ENCODE peak calls at places on chromosomes 13 and 19, in seven cellular contexts. G, Y, M, N, U, R and K are unnamed samples.

GRCh38 chr13:97460004-97460756 is 26.2 kb downstream of the RAP2A start:
- DNase-seq in G (no peak), Y (no peak), M (no peak), N (peak; percentile 38), U (no peak), R (no peak), K (no peak)

GRCh38 chr19:56091066-56091490 is 30.0 kb downstream of the ZNF787 start:
- DNase-seq in G (no peak), Y (no peak), M (no peak), N (peak; percentile 61), U (no peak), R (no peak), K (no peak)

GRCh38 chr19:42762782-42763181 is 2.7 kb downstream of the PSG8 start:
- DNase-seq in G (no peak), Y (no peak), M (no peak), N (no peak), U (no peak), R (no peak), K (no peak)

GRCh38 chr13:20392530-20392929 is 133.1 kb downstream of the CRYL1 start:
- DNase-seq in G (no peak), Y (no peak), M (no peak), N (no peak), U (no peak), R (no peak), K (no peak)

GRCh38 chr19:38062959-38063786 is 156.2 kb downstream of the SIPA1L3 start:
- DNase-seq in G (no peak), Y (no peak), M (no peak), N (peak; percentile 65), U (no peak), R (no peak), K (peak; percentile 45)

GRCh38 chr19:57293719-57294118 is 13.4 kb downstream of the ZNF460 start:
- DNase-seq in G (no peak), Y (no peak), M (no peak), N (no peak), U (no peak), R (no peak), K (no peak)

GRCh38 chr19:16062789-16063188 is 13.5 kb upstream of the TPM4 start:
- DNase-seq in G (no peak), Y (no peak), M (peak; percentile 53), N (no peak), U (no peak), R (no peak), K (peak; percentile 19)

GRCh38 chr19:55691561-55692481 is 16.8 kb downstream of the EPN1 start:
- DNase-seq in G (no peak), Y (no peak), M (no peak), N (no peak), U (peak; percentile 54), R (no peak), K (no peak)

GRCh38 chr19:11373166-11373884 is 1.1 kb upstream of the SWSAP1 start:
- DNase-seq in G (peak; percentile 17), Y (peak; percentile 76), M (no peak), N (no peak), U (no peak), R (no peak), K (peak; percentile 12)

GRCh38 chr19:40365613-40366401 is 17.3 kb downstream of the PLD3 start:
- DNase-seq in G (peak; percentile 38), Y (peak; percentile 87), M (peak; percentile 10), N (peak; percentile 71), U (peak; percentile 79), R (peak; percentile 48), K (peak; percentile 80)

GRCh38 chr13:106186366-106187030 is 349.0 kb downstream of the EFNB2 start:
- DNase-seq in G (no peak), Y (no peak), M (no peak), N (peak; percentile 9), U (no peak), R (no peak), K (no peak)

GRCh38 chr13:19817106-19817505 is 34.4 kb upstream of the PSPC1 start:
- DNase-seq in G (no peak), Y (no peak), M (no peak), N (no peak), U (no peak), R (no peak), K (no peak)

GRCh38 chr19:4717191-4717965 is 6.3 kb downstream of the DPP9 start:
- DNase-seq in G (no peak), Y (no peak), M (no peak), N (peak; percentile 70), U (no peak), R (no peak), K (no peak)

GRCh38 chr19:18660051-18660910 is 23.2 kb upstream of the CRTC1 start:
- DNase-seq in G (no peak), Y (no peak), M (no peak), N (peak; percentile 69), U (peak; percentile 98), R (no peak), K (no peak)

GRCh38 chr13:74074723-74075122 is 59.5 kb downstream of the KLF12 start:
- DNase-seq in G (no peak), Y (no peak), M (no peak), N (peak; percentile 46), U (no peak), R (no peak), K (no peak)

GRCh38 chr13:42041017-42041683 is 7.3 kb upstream of the DGKH start:
- DNase-seq in G (peak; percentile 13), Y (peak; percentile 45), M (no peak), N (peak; percentile 44), U (peak; percentile 70), R (peak; percentile 20), K (peak; percentile 18)

GRCh38 chr19:58305932-58306323 is 751 bp downstream of the ERVK3-1 start:
- DNase-seq in G (no peak), Y (no peak), M (no peak), N (no peak), U (no peak), R (no peak), K (no peak)

GRCh38 chr19:43610493-43610892 is 1.4 kb upstream of the SRRM5 start:
- DNase-seq in G (no peak), Y (no peak), M (no peak), N (peak; percentile 7), U (no peak), R (no peak), K (no peak)

GRCh38 chr19:2728783-2729387 is 7.7 kb upstream of the DIRAS1 start:
- DNase-seq in G (no peak), Y (no peak), M (no peak), N (no peak), U (no peak), R (no peak), K (no peak)

GRCh38 chr13:111271186-111271698 is 49.2 kb upstream of the TEX29 start:
- DNase-seq in G (no peak), Y (no peak), M (no peak), N (no peak), U (no peak), R (no peak), K (no peak)

GRCh38 chr19:46546194-46546896 is 50.7 kb upstream of the PNMA8B start:
- DNase-seq in G (no peak), Y (no peak), M (no peak), N (peak; percentile 14), U (no peak), R (no peak), K (no peak)

GRCh38 chr13:73107459-73107858 is 48.7 kb downstream of the KLF5 start:
- DNase-seq in G (no peak), Y (no peak), M (no peak), N (no peak), U (no peak), R (no peak), K (no peak)

GRCh38 chr13:113405481-113406300 is 41.8 kb upstream of the GRTP1 start:
- DNase-seq in G (no peak), Y (no peak), M (no peak), N (no peak), U (peak; percentile 59), R (no peak), K (no peak)

GRCh38 chr19:40465025-40465780 is at the start of gene BLVRB:
- DNase-seq in G (no peak), Y (no peak), M (peak; percentile 7), N (peak; percentile 52), U (no peak), R (no peak), K (no peak)

GRCh38 chr19:32691952-32692726 is 518 bp downstream of the NUDT19 start:
- DNase-seq in G (peak; percentile 25), Y (peak; percentile 36), M (no peak), N (peak; percentile 69), U (peak; percentile 77), R (peak; percentile 47), K (peak; percentile 43)

GRCh38 chr13:20125783-20126165 is 35.1 kb downstream of the GJA3 start:
- DNase-seq in G (no peak), Y (no peak), M (no peak), N (no peak), U (no peak), R (no peak), K (no peak)

GRCh38 chr19:8611391-8611883 is 922 bp upstream of the ADAMTS10 start:
- DNase-seq in G (no peak), Y (no peak), M (no peak), N (no peak), U (peak; percentile 80), R (no peak), K (no peak)

GRCh38 chr19:43798546-43799409 is 3.5 kb downstream of the LYPD5 start:
- DNase-seq in G (peak; percentile 13), Y (no peak), M (peak; percentile 26), N (no peak), U (no peak), R (no peak), K (no peak)

GRCh38 chr13:25300861-25301346 is 521 bp upstream of the NUP58 start:
- DNase-seq in G (peak; percentile 33), Y (no peak), M (no peak), N (no peak), U (no peak), R (peak; percentile 65), K (no peak)

GRCh38 chr19:2250765-2251576 is 1.8 kb downstream of the AMH start:
- DNase-seq in G (no peak), Y (no peak), M (no peak), N (no peak), U (no peak), R (no peak), K (no peak)

GRCh38 chr19:55654323-55654832 is 457 bp upstream of the U2AF2 start:
- DNase-seq in G (peak; percentile 98), Y (peak; percentile 100), M (peak; percentile 98), N (peak; percentile 99), U (peak; percentile 100), R (peak; percentile 98), K (peak; percentile 99)

GRCh38 chr19:7288131-7288530 is 6.1 kb downstream of the INSR start:
- DNase-seq in G (no peak), Y (no peak), M (no peak), N (no peak), U (no peak), R (no peak), K (no peak)

GRCh38 chr13:24185591-24186232 is 25.2 kb downstream of the SPATA13 start:
- DNase-seq in G (no peak), Y (no peak), M (no peak), N (peak; percentile 81), U (no peak), R (no peak), K (no peak)

GRCh38 chr19:2327773-2328400 is 499 bp downstream of the LSM7 start:
- DNase-seq in G (no peak), Y (peak; percentile 58), M (no peak), N (peak; percentile 81), U (no peak), R (no peak), K (no peak)